ENCODE peak calls at places on chromosomes 3 and 15, in eight cellular contexts. One of them, this sample, is unnamed.

GRCh38 chr3:1019157-1019556 is 73.7 kb upstream of the CNTN6 start:
- DNase-seq in fibroblast of lung: no peak
- DNase-seq in GDM1: no peak
- DNase-seq in OCI-LY7: no peak
- DNase-seq in stimulated activated effector memory CD8-positive, alpha-beta T cell treated with anti-CD3 and anti-CD28 coated beads, Interleukin-12 subunit alpha, Interleukin-12 subunit beta, amount 100 ng/mL, for 72 hours: no peak
- DNase-seq in sigmoid colon: no peak
- DNase-seq in B cell: no peak
- DNase-seq in hypothalamus: no peak
- DNase-seq in this sample: no peak

GRCh38 chr15:89783111-89783860 is 7.2 kb downstream of the MESP2 start:
- DNase-seq in fibroblast of lung: peak; percentile 70
- DNase-seq in GDM1: no peak
- DNase-seq in OCI-LY7: no peak
- DNase-seq in stimulated activated effector memory CD8-positive, alpha-beta T cell treated with anti-CD3 and anti-CD28 coated beads, Interleukin-12 subunit alpha, Interleukin-12 subunit beta, amount 100 ng/mL, for 72 hours: no peak
- DNase-seq in sigmoid colon: no peak
- DNase-seq in B cell: no peak
- DNase-seq in hypothalamus: no peak
- DNase-seq in this sample: no peak

GRCh38 chr3:62379206-62379834 is 6.0 kb upstream of the FEZF2 start:
- DNase-seq in fibroblast of lung: no peak
- DNase-seq in GDM1: no peak
- DNase-seq in OCI-LY7: no peak
- DNase-seq in stimulated activated effector memory CD8-positive, alpha-beta T cell treated with anti-CD3 and anti-CD28 coated beads, Interleukin-12 subunit alpha, Interleukin-12 subunit beta, amount 100 ng/mL, for 72 hours: no peak
- DNase-seq in sigmoid colon: no peak
- DNase-seq in B cell: no peak
- DNase-seq in hypothalamus: no peak
- DNase-seq in this sample: no peak

GRCh38 chr3:69300296-69300695 is 85.6 kb downstream of the FRMD4B start:
- DNase-seq in fibroblast of lung: peak; percentile 43
- DNase-seq in GDM1: no peak
- DNase-seq in OCI-LY7: no peak
- DNase-seq in stimulated activated effector memory CD8-positive, alpha-beta T cell treated with anti-CD3 and anti-CD28 coated beads, Interleukin-12 subunit alpha, Interleukin-12 subunit beta, amount 100 ng/mL, for 72 hours: no peak
- DNase-seq in sigmoid colon: no peak
- DNase-seq in B cell: no peak
- DNase-seq in hypothalamus: no peak
- DNase-seq in this sample: no peak

GRCh38 chr3:171044828-171045793 is 18.6 kb upstream of the SLC2A2 start:
- DNase-seq in fibroblast of lung: peak; percentile 86
- DNase-seq in GDM1: no peak
- DNase-seq in OCI-LY7: no peak
- DNase-seq in stimulated activated effector memory CD8-positive, alpha-beta T cell treated with anti-CD3 and anti-CD28 coated beads, Interleukin-12 subunit alpha, Interleukin-12 subunit beta, amount 100 ng/mL, for 72 hours: no peak
- DNase-seq in sigmoid colon: no peak
- DNase-seq in B cell: no peak
- DNase-seq in hypothalamus: no peak
- DNase-seq in this sample: no peak

GRCh38 chr3:4744405-4745239 is 234.6 kb upstream of the BHLHE40 start:
- DNase-seq in fibroblast of lung: peak; percentile 83
- DNase-seq in GDM1: no peak
- DNase-seq in OCI-LY7: no peak
- DNase-seq in stimulated activated effector memory CD8-positive, alpha-beta T cell treated with anti-CD3 and anti-CD28 coated beads, Interleukin-12 subunit alpha, Interleukin-12 subunit beta, amount 100 ng/mL, for 72 hours: no peak
- DNase-seq in sigmoid colon: no peak
- DNase-seq in B cell: no peak
- DNase-seq in hypothalamus: no peak
- DNase-seq in this sample: no peak

GRCh38 chr15:66070220-66070934 is 183.2 kb downstream of the MEGF11 start:
- DNase-seq in fibroblast of lung: no peak
- DNase-seq in GDM1: no peak
- DNase-seq in OCI-LY7: no peak
- DNase-seq in stimulated activated effector memory CD8-positive, alpha-beta T cell treated with anti-CD3 and anti-CD28 coated beads, Interleukin-12 subunit alpha, Interleukin-12 subunit beta, amount 100 ng/mL, for 72 hours: no peak
- DNase-seq in sigmoid colon: peak; percentile 12
- DNase-seq in B cell: no peak
- DNase-seq in hypothalamus: no peak
- DNase-seq in this sample: no peak

GRCh38 chr3:154214320-154214719 is 93.1 kb downstream of the ARHGEF26 start:
- DNase-seq in fibroblast of lung: peak; percentile 20
- DNase-seq in GDM1: no peak
- DNase-seq in OCI-LY7: no peak
- DNase-seq in stimulated activated effector memory CD8-positive, alpha-beta T cell treated with anti-CD3 and anti-CD28 coated beads, Interleukin-12 subunit alpha, Interleukin-12 subunit beta, amount 100 ng/mL, for 72 hours: no peak
- DNase-seq in sigmoid colon: no peak
- DNase-seq in B cell: no peak
- DNase-seq in hypothalamus: no peak
- DNase-seq in this sample: no peak

GRCh38 chr3:111369953-111370352 is 172.0 kb upstream of the CD96 start:
- DNase-seq in fibroblast of lung: peak; percentile 55
- DNase-seq in GDM1: no peak
- DNase-seq in OCI-LY7: no peak
- DNase-seq in stimulated activated effector memory CD8-positive, alpha-beta T cell treated with anti-CD3 and anti-CD28 coated beads, Interleukin-12 subunit alpha, Interleukin-12 subunit beta, amount 100 ng/mL, for 72 hours: no peak
- DNase-seq in sigmoid colon: no peak
- DNase-seq in B cell: no peak
- DNase-seq in hypothalamus: no peak
- DNase-seq in this sample: no peak

GRCh38 chr15:78076231-78077052 is 1.1 kb downstream of the TBC1D2B start:
- DNase-seq in fibroblast of lung: no peak
- DNase-seq in GDM1: no peak
- DNase-seq in OCI-LY7: no peak
- DNase-seq in stimulated activated effector memory CD8-positive, alpha-beta T cell treated with anti-CD3 and anti-CD28 coated beads, Interleukin-12 subunit alpha, Interleukin-12 subunit beta, amount 100 ng/mL, for 72 hours: no peak
- DNase-seq in sigmoid colon: peak; percentile 67
- DNase-seq in B cell: no peak
- DNase-seq in hypothalamus: no peak
- DNase-seq in this sample: no peak

This sample was measured in RPMI8226.